ENCODE peak calls at places on chromosomes 4 and X, in four cellular contexts. P, J, U and C are unnamed samples.

GRCh38 chrX:21932277-21932996 is 8.1 kb upstream of the SMS start:
- DNase-seq in P (peak), J (peak), U (peak), C (no peak)

GRCh38 chr4:182648766-182649165 is 268.4 kb downstream of the DCTD start:
- DNase-seq in P (no peak), J (no peak), U (no peak), C (no peak)

GRCh38 chr4:81605278-81605677 is 133.6 kb upstream of the RASGEF1B start:
- DNase-seq in P (no peak), J (no peak), U (no peak), C (no peak)

GRCh38 chrX:30864383-30864785 is 24.7 kb downstream of the TAB3 start:
- DNase-seq in P (peak), J (no peak), U (no peak), C (no peak)

GRCh38 chr4:10212901-10213300 is 96.3 kb upstream of the WDR1 start:
- DNase-seq in P (no peak), J (no peak), U (no peak), C (no peak)

GRCh38 chr4:18077808-18078207 is 56.3 kb upstream of the LCORL start:
- DNase-seq in P (no peak), J (no peak), U (no peak), C (no peak)

GRCh38 chr4:26325191-26325590 is 4.4 kb downstream of the RBPJ start:
- DNase-seq in P (peak), J (peak), U (peak), C (no peak)

GRCh38 chrX:49844622-49845021 is 15.5 kb downstream of the PAGE4 start:
- DNase-seq in P (no peak), J (no peak), U (no peak), C (no peak)

GRCh38 chrX:114338870-114339269 is 245.0 kb upstream of the HTR2C start:
- DNase-seq in P (no peak), J (no peak), U (no peak), C (no peak)

GRCh38 chr4:132910226-132910748 is 238.8 kb upstream of the PCDH10 start:
- DNase-seq in P (no peak), J (no peak), U (no peak), C (no peak)

GRCh38 chrX:65985922-65986588 is 53.8 kb downstream of the VSIG4 start:
- DNase-seq in P (peak), J (peak), U (peak), C (peak)

GRCh38 chrX:74179071-74179470 is 124.9 kb upstream of the ZCCHC13 start:
- DNase-seq in P (no peak), J (peak), U (peak), C (no peak)

GRCh38 chr4:118865091-118865708 is 23.5 kb upstream of the SYNPO2 start:
- DNase-seq in P (peak), J (peak), U (peak), C (peak)

GRCh38 chr4:3845094-3845743 is 79.0 kb downstream of the ADRA2C start:
- DNase-seq in P (no peak), J (no peak), U (no peak), C (no peak)

GRCh38 chr4:7687796-7688195 is 251.9 kb downstream of the AFAP1 start:
- DNase-seq in P (no peak), J (no peak), U (no peak), C (no peak)

GRCh38 chrX:11100281-11101035 is 10.7 kb upstream of the HCCS start:
- DNase-seq in P (peak), J (peak), U (peak), C (no peak)

GRCh38 chrX:120755066-120755846 is 120.4 kb downstream of the CT47B1 start:
- DNase-seq in P (peak), J (no peak), U (no peak), C (peak)

GRCh38 chrX:37879692-37880091 is 32.3 kb upstream of the DYNLT3 start:
- DNase-seq in P (no peak), J (no peak), U (no peak), C (no peak)

GRCh38 chr4:139875456-139875855 is 209.8 kb downstream of the MGST2 start:
- DNase-seq in P (no peak), J (no peak), U (no peak), C (no peak)

GRCh38 chrX:36957425-36958328 is 50.5 kb upstream of the FAM47C start:
- DNase-seq in P (no peak), J (no peak), U (no peak), C (no peak)

GRCh38 chr4:160009656-160010493 is 907.0 kb downstream of the RAPGEF2 start:
- DNase-seq in P (no peak), J (no peak), U (no peak), C (no peak)

GRCh38 chr4:166432842-166433241 is 559.8 kb downstream of the TLL1 start:
- DNase-seq in P (no peak), J (peak), U (no peak), C (no peak)

GRCh38 chr4:55866973-55867574 is 13.6 kb downstream of the EXOC1 start:
- DNase-seq in P (peak), J (peak), U (peak), C (no peak)

GRCh38 chr4:148376151-148376550 is 66.1 kb downstream of the NR3C2 start:
- DNase-seq in P (no peak), J (peak), U (no peak), C (no peak)

GRCh38 chrX:7233632-7234406 is 85.9 kb upstream of the PUDP start:
- DNase-seq in P (peak), J (peak), U (no peak), C (no peak)

GRCh38 chrX:103793541-103793932 is 16.9 kb downstream of the PLP1 start:
- DNase-seq in P (no peak), J (no peak), U (peak), C (no peak)